ENCODE peak calls at places on chromosomes 5 and 9, in seven cellular contexts. C, N, D, Y, F, B and O are unnamed samples. For H3K36me3, the result is how much of the 10 kb centered on the place peaks cover.

GRCh38 chr5:80761176-80761575 is 106.4 kb upstream of the DHFR start:
- DNase-seq in C (no peak), N (no peak), D (no peak), Y (no peak), F (no peak), B (no peak), O (no peak)

GRCh38 chr5:81121273-81121672 is 111.8 kb upstream of the CKMT2 start:
- DNase-seq in C (no peak), N (no peak), D (no peak), Y (no peak), F (no peak), B (no peak), O (no peak)

GRCh38 chr9:134049236-134049635 is 18.6 kb downstream of the BRD3 start:
- DNase-seq in C (no peak), N (no peak), D (no peak), Y (peak), F (no peak), B (no peak), O (no peak)

GRCh38 chr5:55226027-55226933 is 835 bp downstream of the MCIDAS start:
- DNase-seq in C (peak), N (peak), D (peak), Y (no peak), F (no peak), B (peak), O (no peak)

GRCh38 chr9:137069508-137070071 is 767 bp downstream of the SAPCD2 start:
- DNase-seq in C (no peak), N (no peak), D (no peak), Y (peak), F (no peak), B (peak), O (no peak)

GRCh38 chr5:169527863-169528262 is 55.7 kb upstream of the SPDL1 start:
- DNase-seq in C (no peak), N (peak), D (no peak), Y (no peak), F (no peak), B (no peak), O (no peak)

GRCh38 chr5:85049020-85049419 is 664.3 kb upstream of the EDIL3 start:
- DNase-seq in C (no peak), N (peak), D (no peak), Y (no peak), F (no peak), B (peak), O (peak)

GRCh38 chr9:6692891-6693361 is 47.4 kb upstream of the GLDC start:
- DNase-seq in C (no peak), N (no peak), D (no peak), Y (no peak), F (no peak), B (no peak), O (no peak)

GRCh38 chr9:106753155-106753671 is 109.8 kb upstream of the ZNF462 start:
- DNase-seq in C (no peak), N (no peak), D (no peak), Y (no peak), F (peak), B (no peak), O (no peak)

GRCh38 chr5:151492729-151493128 is 45.3 kb downstream of the SLC36A1 start:
- DNase-seq in C (no peak), N (peak), D (no peak), Y (no peak), F (peak), B (no peak), O (peak)

GRCh38 chr5:65867509-65868195 is 58.7 kb upstream of the ERBIN start:
- DNase-seq in C (no peak), N (no peak), D (no peak), Y (no peak), F (no peak), B (no peak), O (peak)

GRCh38 chr5:138953370-138954256 is 78.5 kb upstream of the LRRTM2 start:
- DNase-seq in C (peak), N (no peak), D (peak), Y (peak), F (no peak), B (peak), O (peak)

GRCh38 chr9:90167920-90168319 is 474.7 kb downstream of the DIRAS2 start:
- DNase-seq in C (no peak), N (no peak), D (no peak), Y (no peak), F (no peak), B (no peak), O (no peak)

GRCh38 chr5:76114192-76114795 is 31.1 kb downstream of the SV2C start:
- DNase-seq in C (no peak), N (no peak), D (no peak), Y (no peak), F (no peak), B (no peak), O (no peak)

GRCh38 chr9:26471271-26471670 is 421.3 kb downstream of the CAAP1 start:
- DNase-seq in C (no peak), N (no peak), D (no peak), Y (no peak), F (no peak), B (no peak), O (no peak)

GRCh38 chr9:107307331-107307730 is 24.3 kb downstream of the RAD23B start:
- DNase-seq in C (no peak), N (no peak), D (no peak), Y (no peak), F (no peak), B (no peak), O (no peak)

GRCh38 chr9:132804576-132805295 is 73.3 kb downstream of the AK8 start:
- DNase-seq in C (no peak), N (no peak), D (no peak), Y (no peak), F (no peak), B (no peak), O (no peak)

GRCh38 chr9:86675805-86676204 is 271.5 kb downstream of the GAS1 start:
- DNase-seq in C (no peak), N (no peak), D (no peak), Y (no peak), F (no peak), B (no peak), O (no peak)

GRCh38 chr5:155954739-155955445 is 372.1 kb upstream of the SGCD start:
- DNase-seq in C (no peak), N (no peak), D (no peak), Y (no peak), F (no peak), B (no peak), O (no peak)

GRCh38 chr9:131677051-131677444 is 62.8 kb downstream of the RAPGEF1 start:
- DNase-seq in C (no peak), N (no peak), D (no peak), Y (no peak), F (no peak), B (no peak), O (no peak)

GRCh38 chr5:82274343-82275266 is 3.5 kb downstream of the RPS23 start:
- DNase-seq in C (no peak), N (no peak), D (no peak), Y (peak), F (no peak), B (no peak), O (no peak)

GRCh38 chr9:83451308-83451707 is 86.9 kb downstream of the FRMD3 start:
- DNase-seq in C (no peak), N (peak), D (no peak), Y (no peak), F (no peak), B (no peak), O (no peak)

GRCh38 chr5:44332360-44332971 is 56.8 kb downstream of the FGF10 start:
- DNase-seq in C (no peak), N (peak), D (no peak), Y (no peak), F (peak), B (peak), O (peak)

GRCh38 chr5:173238312-173239232 is 3.6 kb upstream of the NKX2-5 start:
- DNase-seq in C (no peak), N (no peak), D (no peak), Y (no peak), F (no peak), B (peak), O (no peak)

DNA sequence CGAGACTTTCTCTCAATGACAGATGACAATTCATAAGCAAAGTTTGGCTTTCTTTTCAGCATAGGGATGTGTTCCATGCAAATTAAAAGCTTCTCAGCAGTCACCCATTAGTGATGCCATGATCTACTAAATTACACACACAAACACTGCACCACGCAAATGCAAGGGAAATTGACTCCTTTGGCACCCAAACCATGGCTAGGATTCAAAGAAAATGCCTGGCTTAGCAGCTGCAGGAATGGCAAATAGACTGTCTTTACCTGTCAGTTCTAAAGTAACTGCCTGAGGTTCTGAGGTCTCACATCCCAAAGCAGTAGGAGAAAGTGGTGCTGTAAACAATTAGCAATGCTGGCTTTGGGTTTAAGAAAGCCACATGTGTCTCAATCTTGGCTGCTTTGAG is 108.6 kb upstream of the ATP10B start:
- DNase-seq in C (no peak), N (no peak), D (no peak), Y (no peak), F (no peak), B (no peak), O (no peak)
- H3K27ac ChIP-seq in C (no peak), N (peak), D (no peak), Y (no peak), F (no peak), B (no peak), O (no peak)

GRCh38 chr5:36703245-36703860 is 96.9 kb downstream of the SLC1A3 start:
- DNase-seq in C (no peak), N (no peak), D (no peak), Y (peak), F (no peak), B (no peak), O (no peak)
- H3K36me3 ChIP-seq in C (under half), N (under half), D (under half), Y (under half), F (under half), B (under half), O (under half)

GRCh38 chr5:1315709-1316587 is 21.1 kb upstream of the TERT start:
- DNase-seq in C (peak), N (peak), D (peak), Y (no peak), F (no peak), B (no peak), O (no peak)
- H3K4me3 ChIP-seq in C (peak), N (no peak), D (peak), Y (no peak), F (peak), B (no peak), O (no peak)

GRCh38 chr9:124124729-124125589 is 113.4 kb downstream of the LHX2 start:
- DNase-seq in C (no peak), N (no peak), D (no peak), Y (no peak), F (no peak), B (no peak), O (no peak)
- H3K27ac ChIP-seq in C (no peak), N (no peak), D (no peak), Y (no peak), F (no peak), B (no peak), O (no peak)

DNA sequence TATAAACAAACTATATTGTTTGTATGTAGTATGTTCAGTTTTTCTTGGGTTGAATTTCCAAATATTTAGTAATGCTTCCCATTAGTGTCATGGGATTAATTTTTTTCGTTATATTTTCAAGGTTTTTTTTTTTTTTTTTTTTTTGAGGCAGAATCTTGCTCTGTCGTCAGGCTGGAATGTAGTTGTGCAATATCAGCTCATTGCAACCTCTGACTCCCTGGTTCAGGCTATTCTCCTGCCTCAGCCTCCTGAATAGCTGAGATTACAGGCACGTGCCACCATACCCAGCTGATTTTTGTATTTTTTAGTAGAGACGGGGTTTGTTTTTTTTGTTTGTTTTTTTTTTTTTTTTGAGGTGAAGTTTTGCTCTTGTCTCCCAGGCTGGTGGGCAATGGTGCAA is 10.6 kb downstream of the DDX46 start:
- DNase-seq in C (no peak), N (peak), D (no peak), Y (no peak), F (no peak), B (no peak), O (peak)
- H3K36me3 ChIP-seq in C (half or more), N (under half), D (under half), Y (half or more), F (under half), B (half or more), O (half or more)

DNA sequence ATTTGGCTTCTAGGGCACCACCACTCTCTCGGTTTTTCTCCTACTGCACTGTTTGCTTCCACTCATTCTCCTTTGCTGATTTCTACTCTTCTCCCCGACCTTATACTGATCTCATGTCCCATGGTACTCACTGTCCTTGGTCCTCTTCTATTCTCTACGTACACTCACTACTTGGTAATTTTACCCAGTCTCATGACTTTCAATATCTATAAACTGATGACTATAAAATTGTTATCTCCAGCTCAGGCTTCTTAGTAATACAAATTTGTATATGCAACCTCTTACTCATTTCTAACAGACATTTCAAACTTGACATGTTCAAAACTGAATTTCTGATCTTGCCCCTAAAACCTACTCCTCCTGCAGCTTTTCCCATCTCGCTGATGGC is 4.1 kb downstream of the RAPGEF6 start:
- DNase-seq in C (no peak), N (peak), D (no peak), Y (no peak), F (no peak), B (no peak), O (no peak)
- H3K4me3 ChIP-seq in C (no peak), N (no peak), D (no peak), Y (no peak), F (no peak), B (no peak), O (no peak)

GRCh38 chr5:104297076-104297475 is 734.5 kb upstream of the NUDT12 start:
- DNase-seq in C (no peak), N (no peak), D (no peak), Y (no peak), F (no peak), B (no peak), O (peak)
- H3K27ac ChIP-seq in C (no peak), N (no peak), D (no peak), Y (no peak), F (no peak), B (no peak), O (no peak)

GRCh38 chr9:36210722-36211121 is 20.0 kb downstream of the CLTA start:
- DNase-seq in C (no peak), N (no peak), D (no peak), Y (no peak), F (no peak), B (no peak), O (no peak)

GRCh38 chr9:36208521-36209253 is 18.0 kb downstream of the CLTA start:
- DNase-seq in C (no peak), N (no peak), D (no peak), Y (no peak), F (no peak), B (no peak), O (no peak)

GRCh38 chr9:36207546-36208012 is 16.9 kb downstream of the CLTA start:
- DNase-seq in C (no peak), N (no peak), D (no peak), Y (no peak), F (no peak), B (no peak), O (no peak)

GRCh38 chr9:36207016-36207415 is 16.3 kb downstream of the CLTA start:
- DNase-seq in C (no peak), N (peak), D (no peak), Y (no peak), F (no peak), B (no peak), O (peak)

GRCh38 chr9:36204906-36205547 is 14.3 kb downstream of the CLTA start:
- DNase-seq in C (no peak), N (no peak), D (no peak), Y (no peak), F (no peak), B (peak), O (peak)
- H3K36me3 ChIP-seq in C (half or more), N (half or more), D (under half), Y (half or more), F (half or more), B (half or more), O (half or more)

DNA sequence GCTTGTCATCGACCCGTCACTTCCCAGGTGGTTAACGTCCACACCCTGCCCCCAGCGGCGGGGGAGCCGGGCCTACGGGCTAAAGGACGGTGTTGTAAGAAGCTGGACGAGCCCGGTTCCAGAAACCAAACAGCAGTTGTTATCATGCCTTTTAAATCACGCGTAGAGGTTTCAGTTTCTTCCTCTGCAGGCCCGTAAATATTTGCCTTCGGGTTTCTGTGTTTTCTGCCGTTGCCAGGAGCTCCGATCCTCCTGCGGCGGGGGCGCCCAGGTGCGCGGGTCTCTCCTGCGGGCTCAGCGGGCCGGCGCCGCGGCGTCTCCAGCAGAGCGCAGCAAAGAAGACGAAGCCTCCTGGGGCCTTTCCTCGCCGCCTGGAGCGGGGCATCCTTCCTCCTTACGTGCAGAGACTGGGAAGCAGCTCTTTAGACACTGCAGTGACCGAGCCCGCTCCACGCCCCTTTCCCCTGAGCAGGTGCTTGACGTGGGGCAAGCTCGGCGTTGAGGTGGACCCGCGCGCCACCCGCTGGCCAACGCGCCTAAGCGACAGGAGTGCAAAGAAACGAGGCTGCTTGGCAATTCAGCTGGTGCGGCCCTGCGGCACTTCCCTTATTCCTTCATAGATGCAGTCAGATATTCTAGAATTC is 21.8 kb upstream of the TTC1 start:
- DNase-seq in C (peak), N (peak), D (peak), Y (peak), F (no peak), B (peak), O (peak)
- H3K4me3 ChIP-seq in C (peak), N (peak), D (peak), Y (peak), F (peak), B (peak), O (peak)